ENCODE peak calls at places on chromosomes 11 and 22, in eight cellular contexts. One of them, this sample, is unnamed.

GRCh38 chr22:32545801-32546200 is 71.2 kb downstream of the FBXO7 start:
- DNase-seq in astrocyte of the spinal cord: no peak
- DNase-seq in IMR-90: peak; percentile 45
- DNase-seq in iPS DF 6.9: no peak
- DNase-seq in psoas muscle: no peak
- DNase-seq in fibroblast of lung: peak; percentile 68
- DNase-seq in thoracic aorta: no peak
- DNase-seq in testis: no peak
- DNase-seq in this sample: peak; percentile 77

GRCh38 chr11:102138223-102138622 is 28.0 kb downstream of the YAP1 start:
- DNase-seq in astrocyte of the spinal cord: no peak
- DNase-seq in IMR-90: no peak
- DNase-seq in iPS DF 6.9: no peak
- DNase-seq in psoas muscle: no peak
- DNase-seq in fibroblast of lung: no peak
- DNase-seq in thoracic aorta: no peak
- DNase-seq in testis: no peak
- DNase-seq in this sample: no peak

GRCh38 chr11:114073506-114074381 is 14.2 kb downstream of the ZBTB16 start:
- DNase-seq in astrocyte of the spinal cord: no peak
- DNase-seq in IMR-90: no peak
- DNase-seq in iPS DF 6.9: no peak
- DNase-seq in psoas muscle: no peak
- DNase-seq in fibroblast of lung: no peak
- DNase-seq in thoracic aorta: no peak
- DNase-seq in testis: no peak
- DNase-seq in this sample: no peak

GRCh38 chr22:29710922-29711593 is 8.7 kb upstream of the CABP7 start:
- DNase-seq in astrocyte of the spinal cord: no peak
- DNase-seq in IMR-90: no peak
- DNase-seq in iPS DF 6.9: no peak
- DNase-seq in psoas muscle: peak; percentile 76
- DNase-seq in fibroblast of lung: no peak
- DNase-seq in thoracic aorta: no peak
- DNase-seq in testis: peak; percentile 61
- DNase-seq in this sample: no peak

GRCh38 chr11:1844221-1845094 is 5.7 kb downstream of the TNNI2 start:
- DNase-seq in astrocyte of the spinal cord: peak; percentile 6
- DNase-seq in IMR-90: no peak
- DNase-seq in iPS DF 6.9: no peak
- DNase-seq in psoas muscle: peak; percentile 63
- DNase-seq in fibroblast of lung: peak; percentile 24
- DNase-seq in thoracic aorta: no peak
- DNase-seq in testis: peak; percentile 68
- DNase-seq in this sample: peak; percentile 94

GRCh38 chr11:6625156-6625831 is 6.1 kb upstream of the TPP1 start:
- DNase-seq in astrocyte of the spinal cord: no peak
- DNase-seq in IMR-90: no peak
- DNase-seq in iPS DF 6.9: no peak
- DNase-seq in psoas muscle: no peak
- DNase-seq in fibroblast of lung: no peak
- DNase-seq in thoracic aorta: no peak
- DNase-seq in testis: no peak
- DNase-seq in this sample: no peak

GRCh38 chr11:79383874-79384273 is 57.0 kb downstream of the TENM4 start:
- DNase-seq in astrocyte of the spinal cord: no peak
- DNase-seq in IMR-90: no peak
- DNase-seq in iPS DF 6.9: no peak
- DNase-seq in psoas muscle: no peak
- DNase-seq in fibroblast of lung: no peak
- DNase-seq in thoracic aorta: no peak
- DNase-seq in testis: no peak
- DNase-seq in this sample: no peak

GRCh38 chr11:20631525-20632168 is 32.2 kb downstream of the SLC6A5 start:
- DNase-seq in astrocyte of the spinal cord: no peak
- DNase-seq in IMR-90: no peak
- DNase-seq in iPS DF 6.9: no peak
- DNase-seq in psoas muscle: no peak
- DNase-seq in fibroblast of lung: no peak
- DNase-seq in thoracic aorta: no peak
- DNase-seq in testis: no peak
- DNase-seq in this sample: no peak

GRCh38 chr22:49689858-49690257 is 137.8 kb downstream of the BRD1 start:
- DNase-seq in astrocyte of the spinal cord: no peak
- DNase-seq in IMR-90: no peak
- DNase-seq in iPS DF 6.9: no peak
- DNase-seq in psoas muscle: no peak
- DNase-seq in fibroblast of lung: no peak
- DNase-seq in thoracic aorta: no peak
- DNase-seq in testis: no peak
- DNase-seq in this sample: no peak

GRCh38 chr22:30879398-30879797 is 89.2 kb downstream of the MORC2 start:
- DNase-seq in astrocyte of the spinal cord: no peak
- DNase-seq in IMR-90: no peak
- DNase-seq in iPS DF 6.9: no peak
- DNase-seq in psoas muscle: no peak
- DNase-seq in fibroblast of lung: no peak
- DNase-seq in thoracic aorta: no peak
- DNase-seq in testis: no peak
- DNase-seq in this sample: no peak

GRCh38 chr22:44906999-44907644 is 102.7 kb downstream of the PHF21B start:
- DNase-seq in astrocyte of the spinal cord: no peak
- DNase-seq in IMR-90: no peak
- DNase-seq in iPS DF 6.9: no peak
- DNase-seq in psoas muscle: no peak
- DNase-seq in fibroblast of lung: no peak
- DNase-seq in thoracic aorta: no peak
- DNase-seq in testis: no peak
- DNase-seq in this sample: no peak

GRCh38 chr11:104183572-104183971 is 19.6 kb upstream of the PDGFD start:
- DNase-seq in astrocyte of the spinal cord: peak; percentile 10
- DNase-seq in IMR-90: peak; percentile 16
- DNase-seq in iPS DF 6.9: no peak
- DNase-seq in psoas muscle: no peak
- DNase-seq in fibroblast of lung: no peak
- DNase-seq in thoracic aorta: no peak
- DNase-seq in testis: no peak
- DNase-seq in this sample: no peak

GRCh38 chr11:68911731-68912130 is 8.0 kb downstream of the IGHMBP2 start:
- DNase-seq in astrocyte of the spinal cord: no peak
- DNase-seq in IMR-90: no peak
- DNase-seq in iPS DF 6.9: no peak
- DNase-seq in psoas muscle: no peak
- DNase-seq in fibroblast of lung: no peak
- DNase-seq in thoracic aorta: no peak
- DNase-seq in testis: no peak
- DNase-seq in this sample: no peak

GRCh38 chr11:3836903-3837302 is 3.9 kb downstream of the RHOG start:
- DNase-seq in astrocyte of the spinal cord: no peak
- DNase-seq in IMR-90: no peak
- DNase-seq in iPS DF 6.9: no peak
- DNase-seq in psoas muscle: peak; percentile 46
- DNase-seq in fibroblast of lung: no peak
- DNase-seq in thoracic aorta: no peak
- DNase-seq in testis: no peak
- DNase-seq in this sample: no peak

GRCh38 chr11:36316049-36316448 is 20.0 kb downstream of the PRR5L start:
- DNase-seq in astrocyte of the spinal cord: no peak
- DNase-seq in IMR-90: no peak
- DNase-seq in iPS DF 6.9: no peak
- DNase-seq in psoas muscle: no peak
- DNase-seq in fibroblast of lung: no peak
- DNase-seq in thoracic aorta: no peak
- DNase-seq in testis: no peak
- DNase-seq in this sample: peak; percentile 19

GRCh38 chr22:36026741-36027140 is 1.9 kb downstream of the RBFOX2 start:
- DNase-seq in astrocyte of the spinal cord: peak; percentile 46
- DNase-seq in IMR-90: peak; percentile 60
- DNase-seq in iPS DF 6.9: no peak
- DNase-seq in psoas muscle: no peak
- DNase-seq in fibroblast of lung: peak; percentile 68
- DNase-seq in thoracic aorta: no peak
- DNase-seq in testis: peak; percentile 21
- DNase-seq in this sample: peak; percentile 69

GRCh38 chr11:35588627-35589026 is 29.6 kb upstream of the FJX1 start:
- DNase-seq in astrocyte of the spinal cord: peak; percentile 69
- DNase-seq in IMR-90: peak; percentile 84
- DNase-seq in iPS DF 6.9: no peak
- DNase-seq in psoas muscle: no peak
- DNase-seq in fibroblast of lung: peak; percentile 73
- DNase-seq in thoracic aorta: no peak
- DNase-seq in testis: no peak
- DNase-seq in this sample: peak; percentile 69

GRCh38 chr22:25840162-25840561 is 98.2 kb downstream of the MYO18B start:
- DNase-seq in astrocyte of the spinal cord: no peak
- DNase-seq in IMR-90: no peak
- DNase-seq in iPS DF 6.9: no peak
- DNase-seq in psoas muscle: no peak
- DNase-seq in fibroblast of lung: no peak
- DNase-seq in thoracic aorta: no peak
- DNase-seq in testis: no peak
- DNase-seq in this sample: no peak

GRCh38 chr22:43118024-43118849 is 7.7 kb downstream of the BIK start:
- DNase-seq in astrocyte of the spinal cord: no peak
- DNase-seq in IMR-90: no peak
- DNase-seq in iPS DF 6.9: no peak
- DNase-seq in psoas muscle: no peak
- DNase-seq in fibroblast of lung: no peak
- DNase-seq in thoracic aorta: no peak
- DNase-seq in testis: no peak
- DNase-seq in this sample: no peak

GRCh38 chr11:58659404-58659803 is 36.9 kb downstream of the CNTF start:
- DNase-seq in astrocyte of the spinal cord: no peak
- DNase-seq in IMR-90: no peak
- DNase-seq in iPS DF 6.9: no peak
- DNase-seq in psoas muscle: no peak
- DNase-seq in fibroblast of lung: no peak
- DNase-seq in thoracic aorta: no peak
- DNase-seq in testis: no peak
- DNase-seq in this sample: no peak

GRCh38 chr11:70528046-70528793 is 129.9 kb downstream of the CTTN start:
- DNase-seq in astrocyte of the spinal cord: no peak
- DNase-seq in IMR-90: no peak
- DNase-seq in iPS DF 6.9: no peak
- DNase-seq in psoas muscle: no peak
- DNase-seq in fibroblast of lung: no peak
- DNase-seq in thoracic aorta: no peak
- DNase-seq in testis: no peak
- DNase-seq in this sample: no peak

GRCh38 chr22:40238425-40239344 is 61.0 kb downstream of the TNRC6B start:
- DNase-seq in astrocyte of the spinal cord: peak; percentile 67
- DNase-seq in IMR-90: peak; percentile 74
- DNase-seq in iPS DF 6.9: no peak
- DNase-seq in psoas muscle: peak; percentile 51
- DNase-seq in fibroblast of lung: peak; percentile 45
- DNase-seq in thoracic aorta: no peak
- DNase-seq in testis: no peak
- DNase-seq in this sample: peak; percentile 72
- H3K4me3 ChIP-seq in astrocyte of the spinal cord: no peak overlapping the region
- H3K4me3 ChIP-seq in IMR-90: no peak overlapping the region
- H3K4me3 ChIP-seq in iPS DF 6.9: no peak overlapping the region
- H3K4me3 ChIP-seq in psoas muscle: no peak overlapping the region
- H3K4me3 ChIP-seq in fibroblast of lung: no peak overlapping the region
- H3K4me3 ChIP-seq in thoracic aorta: peak overlapping the region; percentile 44
- H3K4me3 ChIP-seq in testis: no peak overlapping the region
- H3K4me3 ChIP-seq in this sample: no peak overlapping the region

GRCh38 chr22:19880786-19881569 is 26.3 kb upstream of the GNB1L start:
- DNase-seq in astrocyte of the spinal cord: peak; percentile 96
- DNase-seq in IMR-90: peak; percentile 94
- DNase-seq in iPS DF 6.9: peak; percentile 94
- DNase-seq in psoas muscle: peak; percentile 55
- DNase-seq in fibroblast of lung: peak; percentile 88
- DNase-seq in thoracic aorta: no peak
- DNase-seq in testis: no peak
- DNase-seq in this sample: peak; percentile 93
- H3K4me3 ChIP-seq in astrocyte of the spinal cord: peak overlapping the region; percentile 7
- H3K4me3 ChIP-seq in IMR-90: no peak overlapping the region
- H3K4me3 ChIP-seq in iPS DF 6.9: peak overlapping the region; percentile 4
- H3K4me3 ChIP-seq in psoas muscle: no peak overlapping the region
- H3K4me3 ChIP-seq in fibroblast of lung: no peak overlapping the region
- H3K4me3 ChIP-seq in thoracic aorta: peak overlapping the region; percentile 18
- H3K4me3 ChIP-seq in testis: no peak overlapping the region
- H3K4me3 ChIP-seq in this sample: no peak overlapping the region

GRCh38 chr11:119730347-119730613 is 1.3 kb upstream of the NECTIN1 start:
- DNase-seq in astrocyte of the spinal cord: no peak
- DNase-seq in IMR-90: no peak
- DNase-seq in iPS DF 6.9: no peak
- DNase-seq in psoas muscle: no peak
- DNase-seq in fibroblast of lung: no peak
- DNase-seq in thoracic aorta: no peak
- DNase-seq in testis: no peak
- DNase-seq in this sample: no peak
- H3K4me3 ChIP-seq in astrocyte of the spinal cord: no peak overlapping the region
- H3K4me3 ChIP-seq in IMR-90: no peak overlapping the region
- H3K4me3 ChIP-seq in iPS DF 6.9: no peak overlapping the region
- H3K4me3 ChIP-seq in psoas muscle: peak overlapping the region; percentile 86
- H3K4me3 ChIP-seq in fibroblast of lung: peak overlapping the region; percentile 65
- H3K4me3 ChIP-seq in thoracic aorta: peak overlapping the region; percentile 80
- H3K4me3 ChIP-seq in testis: no peak overlapping the region
- H3K4me3 ChIP-seq in this sample: peak overlapping the region; percentile 75

GRCh38 chr11:10878408-10879214 is 20.8 kb upstream of the ZBED5 start:
- DNase-seq in astrocyte of the spinal cord: peak; percentile 81
- DNase-seq in IMR-90: peak; percentile 72
- DNase-seq in iPS DF 6.9: no peak
- DNase-seq in psoas muscle: no peak
- DNase-seq in fibroblast of lung: peak; percentile 81
- DNase-seq in thoracic aorta: no peak
- DNase-seq in testis: no peak
- DNase-seq in this sample: peak; percentile 80
- H3K4me3 ChIP-seq in astrocyte of the spinal cord: no peak overlapping the region
- H3K4me3 ChIP-seq in IMR-90: no peak overlapping the region
- H3K4me3 ChIP-seq in iPS DF 6.9: no peak overlapping the region
- H3K4me3 ChIP-seq in psoas muscle: no peak overlapping the region
- H3K4me3 ChIP-seq in fibroblast of lung: no peak overlapping the region
- H3K4me3 ChIP-seq in thoracic aorta: no peak overlapping the region
- H3K4me3 ChIP-seq in testis: no peak overlapping the region
- H3K4me3 ChIP-seq in this sample: no peak overlapping the region

GRCh38 chr11:76158394-76159302 is 47.7 kb downstream of the WNT11 start:
- DNase-seq in astrocyte of the spinal cord: no peak
- DNase-seq in IMR-90: no peak
- DNase-seq in iPS DF 6.9: no peak
- DNase-seq in psoas muscle: no peak
- DNase-seq in fibroblast of lung: no peak
- DNase-seq in thoracic aorta: no peak
- DNase-seq in testis: no peak
- DNase-seq in this sample: no peak
- H3K4me3 ChIP-seq in astrocyte of the spinal cord: no peak overlapping the region
- H3K4me3 ChIP-seq in IMR-90: no peak overlapping the region
- H3K4me3 ChIP-seq in iPS DF 6.9: no peak overlapping the region
- H3K4me3 ChIP-seq in psoas muscle: no peak overlapping the region
- H3K4me3 ChIP-seq in fibroblast of lung: no peak overlapping the region
- H3K4me3 ChIP-seq in thoracic aorta: no peak overlapping the region
- H3K4me3 ChIP-seq in testis: no peak overlapping the region
- H3K4me3 ChIP-seq in this sample: no peak overlapping the region

This sample was measured in fibroblast of villous mesenchyme.